ENCODE peak calls at places on chromosomes 2 and 18, in six cellular contexts. X is cardiac fibroblast, N is skeletal muscle cell, I is foreskin fibroblast, R is H1, V is choroid plexus epithelial cell. M is an unnamed sample.

GRCh38 chr18:75070625-75071483 is 138.1 kb downstream of the PTGR3 start:
- DNase-seq in R (no peak), X (peak), N (peak), V (peak), I (peak), M (peak)

GRCh38 chr2:58133395-58133794 is 86.8 kb downstream of the VRK2 start:
- DNase-seq in I (peak), N (no peak), X (peak), R (no peak), V (peak), M (peak)

GRCh38 chr18:36274296-36274695 is 23.2 kb upstream of the FHOD3 start:
- DNase-seq in N (no peak), X (no peak), I (no peak), R (no peak), V (no peak), M (no peak)

GRCh38 chr2:114010001-114010400 is 120.1 kb downstream of the ACTR3 start:
- DNase-seq in I (no peak), V (no peak), X (no peak), N (no peak), R (no peak), M (no peak)

GRCh38 chr18:38038242-38038641 is 472.6 kb upstream of the CELF4 start:
- DNase-seq in N (no peak), R (no peak), X (no peak), I (no peak), V (no peak), M (no peak)

GRCh38 chr18:39600894-39601293 is 2035.3 kb upstream of the CELF4 start:
- DNase-seq in X (no peak), R (no peak), I (no peak), N (no peak), V (peak), M (peak)

GRCh38 chr2:227774011-227774624 is 28.4 kb downstream of the SCYGR8 start:
- DNase-seq in V (peak), X (no peak), N (no peak), I (no peak), R (no peak), M (no peak)

GRCh38 chr18:13139885-13140450 is 78.6 kb upstream of the LDLRAD4 start:
- DNase-seq in R (no peak), I (no peak), X (no peak), V (no peak), N (no peak), M (no peak)

GRCh38 chr2:197077336-197077735 is 150.8 kb upstream of the PGAP1 start:
- DNase-seq in V (no peak), I (no peak), R (no peak), X (no peak), N (no peak), M (no peak)

GRCh38 chr18:72555101-72555500 is 11.0 kb upstream of the CBLN2 start:
- DNase-seq in R (no peak), X (no peak), V (no peak), I (no peak), N (no peak), M (no peak)
- H3K4me3 ChIP-seq in R (no peak), X (no peak), V (no peak), I (no peak), N (no peak), M (no peak)

GRCh38 chr2:165810418-165810817 is 16.4 kb upstream of the GALNT3 start:
- DNase-seq in R (no peak), N (no peak), X (no peak), I (no peak), V (no peak), M (no peak)
- H3K4me3 ChIP-seq in R (no peak), N (no peak), X (no peak), I (no peak), V (no peak), M (no peak)

DNA sequence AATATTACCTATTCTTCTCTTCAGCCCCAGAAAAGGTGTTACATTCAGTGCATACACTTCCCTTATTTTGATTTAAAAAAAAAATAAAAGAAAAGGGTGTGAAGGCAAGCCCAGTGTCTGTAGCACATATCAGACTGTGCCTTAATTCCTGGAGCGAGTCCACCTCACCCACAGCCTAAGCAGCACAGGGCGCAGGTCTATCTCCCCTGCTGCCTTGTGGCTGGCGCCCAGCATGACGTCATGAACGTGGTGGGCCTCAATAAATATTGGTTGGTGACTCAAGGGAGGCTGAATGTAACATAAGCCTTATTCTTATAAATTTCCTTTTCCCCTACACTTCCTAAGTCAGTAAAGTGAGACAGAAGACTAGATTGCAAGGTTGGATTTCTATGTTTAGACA is 26.4 kb downstream of the ST3GAL5 start:
- DNase-seq in X (no peak), V (peak), I (no peak), N (no peak), R (no peak), M (no peak)
- H3K4me3 ChIP-seq in X (no peak), V (no peak), I (no peak), N (no peak), R (no peak), M (no peak)

GRCh38 chr2:239245107-239245506 is 155.7 kb downstream of the HDAC4 start:
- DNase-seq in I (no peak), R (no peak), V (no peak), N (no peak), X (no peak), M (no peak)

GRCh38 chr2:239244625-239245024 is 156.2 kb downstream of the HDAC4 start:
- DNase-seq in V (no peak), X (no peak), N (no peak), I (no peak), R (no peak), M (no peak)

GRCh38 chr2:239247401-239248245 is 153.2 kb downstream of the HDAC4 start:
- DNase-seq in N (no peak), X (no peak), V (no peak), R (no peak), I (no peak), M (no peak)

GRCh38 chr2:239246723-239247122 is 154.1 kb downstream of the HDAC4 start:
- DNase-seq in N (no peak), I (no peak), X (no peak), V (no peak), R (no peak), M (no peak)

GRCh38 chr2:239245872-239246701 is 154.7 kb downstream of the HDAC4 start:
- DNase-seq in R (no peak), V (no peak), I (no peak), N (no peak), X (no peak), M (no peak)
- H3K4me3 ChIP-seq in R (no peak), V (no peak), I (no peak), N (no peak), X (no peak), M (no peak)

GRCh38 chr2:162072181-162072702 is 1.8 kb downstream of the DPP4 start:
- DNase-seq in I (peak), V (peak), X (peak), R (no peak), N (no peak), M (peak)
- H3K4me3 ChIP-seq in I (peak), V (peak), X (peak), R (no peak), N (no peak), M (peak)

GRCh38 chr2:238202326-238203103 is 980 bp downstream of the ILKAP start:
- DNase-seq in V (peak), R (no peak), X (peak), I (peak), N (no peak), M (peak)
- H3K4me3 ChIP-seq in V (peak), R (peak), X (peak), I (peak), N (peak), M (peak)

GRCh38 chr2:127205211-127206140 is 14.6 kb downstream of the CYP27C1 start:
- DNase-seq in N (no peak), X (no peak), V (no peak), I (no peak), R (no peak), M (no peak)

DNA sequence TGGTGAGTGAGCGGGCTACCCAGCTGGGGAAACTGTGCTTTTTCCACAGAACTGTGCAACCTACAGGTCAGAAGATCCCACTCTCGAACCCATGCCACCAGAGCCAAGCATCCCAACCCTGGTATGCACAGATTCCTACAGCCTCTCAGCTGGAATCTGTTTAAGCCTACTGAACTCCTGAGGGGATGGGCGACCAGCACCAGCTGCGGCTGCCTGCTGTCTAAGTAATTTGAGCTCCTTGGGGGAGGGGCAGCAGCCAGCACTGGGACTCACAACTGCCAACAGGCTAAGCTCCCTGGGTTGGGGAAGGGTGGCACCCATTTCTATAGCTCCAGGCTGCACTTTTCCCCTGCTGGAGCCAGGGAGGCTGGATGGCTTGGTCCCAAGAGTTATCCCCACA is 11.8 kb downstream of the CYP27C1 start:
- DNase-seq in I (no peak), N (no peak), X (no peak), R (no peak), V (peak), M (no peak)
- H3K4me3 ChIP-seq in I (no peak), N (no peak), X (no peak), R (no peak), V (no peak), M (no peak)

GRCh38 chr2:241967745-241968144 is 98.2 kb downstream of the RTP5 start:
- DNase-seq in X (no peak), R (no peak), V (no peak), N (no peak), I (no peak), M (no peak)

GRCh38 chr2:241967096-241967495 is 97.6 kb downstream of the RTP5 start:
- DNase-seq in R (no peak), X (no peak), I (no peak), V (no peak), N (no peak), M (no peak)

GRCh38 chr2:241964133-241964532 is 94.6 kb downstream of the RTP5 start:
- DNase-seq in V (no peak), X (no peak), R (no peak), N (no peak), I (no peak), M (no peak)

GRCh38 chr2:241966671-241967070 is 97.1 kb downstream of the RTP5 start:
- DNase-seq in R (no peak), N (no peak), V (no peak), X (no peak), I (no peak), M (no peak)

DNA sequence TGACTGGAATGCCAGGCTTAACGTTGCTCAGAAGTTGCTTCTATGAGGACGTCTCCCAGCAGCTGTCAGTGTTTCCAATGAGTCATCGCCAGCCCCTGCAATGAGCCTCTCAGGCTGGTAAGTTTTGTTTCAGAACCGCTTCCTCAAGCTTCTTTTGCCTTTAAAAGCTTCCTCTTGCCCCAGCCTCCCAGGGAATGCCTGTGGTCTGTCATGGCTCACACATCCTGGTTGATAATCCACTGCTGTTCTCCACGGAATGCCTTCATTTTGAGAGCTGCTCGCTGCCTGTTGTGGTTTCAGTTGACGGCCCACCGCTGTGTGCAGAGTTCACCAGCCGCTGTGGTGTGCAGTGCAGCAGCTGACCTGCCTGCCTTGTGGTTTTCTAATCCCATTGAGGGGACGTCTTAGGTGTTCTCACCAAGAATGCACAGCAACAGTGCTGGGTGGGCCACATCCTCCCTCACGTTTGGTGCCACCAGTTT is 96.4 kb downstream of the RTP5 start:
- DNase-seq in R (no peak), I (peak), X (peak), V (peak), N (peak), M (peak)
- H3K4me3 ChIP-seq in R (no peak), I (peak), X (peak), V (no peak), N (peak), M (peak)

GRCh38 chr18:708096-708495 is 4.3 kb downstream of the ENOSF1 start:
- DNase-seq in I (no peak), N (no peak), X (no peak), R (no peak), V (no peak), M (no peak)

GRCh38 chr18:710418-711300 is 1.8 kb downstream of the ENOSF1 start:
- DNase-seq in X (no peak), N (no peak), V (no peak), I (no peak), R (no peak), M (no peak)

GRCh38 chr18:711693-712400 is 583 bp downstream of the ENOSF1 start:
- DNase-seq in V (peak), N (peak), R (no peak), X (peak), I (peak), M (peak)

GRCh38 chr18:711330-711692 is 1.1 kb downstream of the ENOSF1 start:
- DNase-seq in N (no peak), V (no peak), R (no peak), X (no peak), I (no peak), M (no peak)

DNA sequence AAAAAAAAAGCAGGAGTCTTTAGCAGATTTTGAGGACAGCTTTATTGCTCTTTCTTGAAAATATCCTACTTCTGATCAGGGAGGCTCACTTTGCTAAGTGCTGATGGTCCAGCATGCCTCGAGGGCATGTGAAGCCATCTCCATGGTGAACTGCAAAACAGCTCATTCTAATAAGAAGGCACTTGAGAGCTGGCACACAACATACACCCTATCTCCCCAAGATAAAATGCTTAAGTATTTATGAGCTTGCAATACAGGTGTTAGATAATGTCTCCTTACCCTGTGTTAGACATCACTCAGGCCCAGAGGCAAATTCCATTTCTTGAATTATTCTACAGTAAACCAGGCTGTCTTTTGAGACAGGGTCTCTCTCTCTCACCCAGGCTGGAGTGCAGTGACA is 2.7 kb downstream of the ENOSF1 start:
- DNase-seq in N (no peak), X (no peak), I (no peak), R (no peak), V (no peak), M (no peak)
- H3K4me3 ChIP-seq in N (no peak), X (no peak), I (no peak), R (no peak), V (no peak), M (no peak)

DNA sequence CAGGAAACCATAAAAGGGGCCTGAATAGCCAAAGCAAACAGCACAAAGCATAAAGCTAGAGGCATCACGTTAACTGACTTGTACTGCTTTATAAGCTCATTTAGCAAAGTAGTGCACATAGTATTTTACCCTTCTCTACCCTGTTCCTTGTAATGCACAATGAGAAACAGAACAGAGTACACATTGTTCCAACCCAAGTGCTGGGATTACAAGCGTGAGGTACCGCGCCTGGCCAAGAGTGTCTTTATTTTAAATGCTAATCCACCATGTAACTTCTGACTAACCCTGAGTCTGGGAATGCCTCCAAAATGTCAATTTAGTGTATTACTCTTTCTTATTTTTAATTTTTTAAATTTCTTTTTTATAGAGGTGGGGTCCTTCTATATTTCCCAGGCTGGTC is 46.4 kb upstream of the STON1 start:
- DNase-seq in I (peak), V (peak), X (peak), N (peak), R (no peak), M (peak)
- H3K4me3 ChIP-seq in I (no peak), V (no peak), X (no peak), N (no peak), R (no peak), M (no peak)

M was measured in fibroblast of mammary gland.